ENCODE peak calls at places on chromosomes 16 and 17, in four cellular contexts. O, E, A and Z are unnamed samples.

GRCh38 chr16:1002399-1003161 is 21.0 kb downstream of the SOX8 start:
- DNase-seq in E (peak; percentile 75), A (no peak), O (no peak), Z (no peak)

GRCh38 chr16:53817117-53817516 is 113.2 kb downstream of the FTO start:
- DNase-seq in O (no peak), E (no peak), A (no peak), Z (no peak)

GRCh38 chr16:75024591-75024990 is 25.8 kb downstream of the ZNRF1 start:
- DNase-seq in A (no peak), O (no peak), E (no peak), Z (no peak)

GRCh38 chr16:27966756-27967155 is 96.8 kb downstream of the GSG1L start:
- DNase-seq in E (no peak), A (no peak), O (no peak), Z (no peak)

GRCh38 chr16:28932339-28933141 is 769 bp downstream of the CD19 start:
- DNase-seq in A (no peak), E (no peak), O (no peak), Z (no peak)

GRCh38 chr17:57782051-57782490 is 37.0 kb upstream of the CCDC182 start:
- DNase-seq in O (no peak), A (no peak), E (no peak), Z (no peak)

GRCh38 chr16:89764711-89765201 is 43.4 kb downstream of the ZNF276 start:
- DNase-seq in O (no peak), E (no peak), A (peak; percentile 91), Z (peak; percentile 61)

GRCh38 chr17:81184596-81184995 is 18.6 kb upstream of the AATK start:
- DNase-seq in O (no peak), E (no peak), A (no peak), Z (no peak)

GRCh38 chr16:1074379-1074649 is 1.8 kb downstream of the SSTR5 start:
- DNase-seq in A (no peak), O (no peak), E (no peak), Z (no peak)

GRCh38 chr16:83899978-83900377 is 1.1 kb downstream of the MLYCD start:
- DNase-seq in E (no peak), O (no peak), A (no peak), Z (no peak)

GRCh38 chr16:54345231-54345630 is 58.6 kb upstream of the IRX3 start:
- DNase-seq in A (no peak), E (no peak), O (no peak), Z (no peak)

DNA sequence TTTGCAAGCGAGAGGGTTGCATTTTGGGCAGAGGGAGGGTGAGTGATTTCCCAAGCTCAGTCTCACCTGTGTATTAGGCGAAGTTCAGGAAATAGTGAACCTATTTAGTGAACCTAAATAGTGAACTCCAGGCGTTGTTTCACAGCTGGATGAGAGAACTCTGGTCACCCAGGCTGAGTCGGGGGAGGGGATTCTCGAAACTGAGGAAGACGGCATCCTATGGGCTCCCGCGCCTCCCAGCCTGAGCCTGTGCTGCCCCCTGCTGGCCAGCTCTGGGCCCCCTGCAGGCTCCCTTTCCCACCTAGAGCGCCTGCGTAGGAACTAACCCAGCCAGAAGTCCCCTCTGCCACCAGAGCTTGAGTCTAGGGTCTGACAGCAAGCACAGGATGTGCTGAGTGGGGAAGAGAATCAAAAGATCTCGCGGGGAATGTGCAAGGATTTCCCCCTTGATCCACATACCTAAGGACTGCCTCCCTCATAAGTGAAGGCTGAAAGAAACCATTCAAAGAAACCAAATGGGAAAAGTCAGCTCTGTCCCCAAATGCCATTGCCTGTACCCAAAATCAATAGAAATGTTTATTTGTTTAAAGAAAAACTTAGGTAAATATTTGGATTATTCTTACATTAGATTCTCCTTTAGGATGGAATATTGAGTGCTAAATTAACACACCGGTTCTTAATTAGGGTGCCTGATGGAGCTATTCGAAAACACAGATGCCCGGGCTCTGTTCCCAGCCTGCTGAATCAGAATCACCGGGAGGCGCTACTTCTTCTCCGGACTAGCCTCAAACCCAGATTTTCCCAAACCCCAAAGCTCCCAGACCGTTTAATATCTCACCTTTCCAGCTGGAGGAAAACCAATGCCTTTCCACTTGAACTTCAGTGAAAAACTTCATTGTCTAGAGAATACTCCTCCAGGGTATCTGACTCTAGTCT is 14.8 kb upstream of the MARVELD3 start:
- DNase-seq in O (peak; percentile 53), A (peak; percentile 25), E (peak; percentile 89), Z (peak; percentile 66)
- TF ChIP-seq TAF1 in O (no peak), A (no peak), E (no peak), Z (no peak)

GRCh38 chr17:3003401-3004149 is 59.8 kb downstream of the OR1D5 start:
- DNase-seq in O (no peak), A (peak; percentile 32), E (no peak), Z (peak; percentile 58)

GRCh38 chr17:3004925-3005324 is 58.5 kb downstream of the OR1D5 start:
- DNase-seq in O (no peak), A (no peak), E (no peak), Z (no peak)

GRCh38 chr17:3005696-3006095 is 57.7 kb downstream of the OR1D5 start:
- DNase-seq in O (no peak), E (no peak), A (no peak), Z (no peak)

GRCh38 chr17:3002538-3003301 is 60.7 kb downstream of the OR1D5 start:
- DNase-seq in O (no peak), E (no peak), A (peak; percentile 86), Z (peak; percentile 70)

GRCh38 chr17:3004150-3004801 is 59.1 kb downstream of the OR1D5 start:
- DNase-seq in E (no peak), A (peak; percentile 40), O (no peak), Z (peak; percentile 59)
- TF ChIP-seq POLR2AphosphoS5 in E (no peak), A (no peak), O (no peak), Z (no peak)

GRCh38 chr16:21949713-21950260 is 3.4 kb upstream of the UQCRC2 start:
- DNase-seq in A (no peak), E (no peak), O (no peak), Z (no peak)
- TF ChIP-seq POLR2A in A (no peak), E (no peak), O (no peak), Z (no peak)

DNA sequence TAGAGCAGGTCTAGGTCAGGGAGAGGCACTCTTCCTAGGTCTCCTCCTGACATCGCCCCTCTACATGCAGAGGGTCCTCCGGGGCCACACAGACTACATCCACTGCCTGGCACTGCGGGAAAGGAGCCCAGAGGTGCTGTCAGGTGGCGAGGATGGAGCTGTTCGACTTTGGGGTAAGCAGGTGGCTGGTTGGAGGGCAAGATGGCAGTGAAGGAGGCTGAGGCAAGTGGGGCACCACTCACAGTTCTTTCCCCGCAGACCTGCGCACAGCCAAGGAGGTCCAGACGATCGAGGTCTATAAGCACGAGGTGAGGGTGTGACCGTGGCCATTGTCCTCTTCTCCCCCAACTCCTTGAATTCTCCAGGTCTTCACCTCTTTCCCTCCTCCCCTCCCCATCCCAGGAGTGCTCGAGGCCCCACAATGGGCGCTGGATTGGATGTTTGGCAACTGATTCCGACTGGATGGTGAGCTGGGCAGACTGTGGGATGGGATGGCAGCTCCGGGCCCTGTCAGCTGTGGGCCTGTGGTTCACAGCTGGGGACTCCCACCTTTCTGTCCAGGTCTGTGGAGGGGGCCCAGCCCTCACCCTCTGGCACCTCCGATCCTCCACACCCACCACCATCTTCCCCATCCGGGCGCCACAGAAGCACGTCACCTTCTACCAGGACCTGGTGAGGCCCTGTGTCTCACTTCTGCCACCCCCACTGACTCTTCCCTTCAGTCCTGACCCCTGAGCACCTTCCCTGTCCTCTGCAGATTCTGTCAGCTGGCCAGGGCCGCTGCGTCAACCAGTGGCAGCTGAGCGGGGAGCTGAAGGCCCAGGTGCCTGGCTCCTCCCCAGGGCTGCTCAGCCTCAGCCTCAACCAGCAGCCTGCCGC is 3.0 kb downstream of the THOC6 start:
- DNase-seq in O (no peak), E (no peak), A (no peak), Z (no peak)
- TF ChIP-seq TAF1 in O (no peak), E (no peak), A (no peak), Z (no peak)